ENCODE peak calls at places on chromosomes 16 and 17, in ten cellular contexts. Y, P, L, S, O, T, V, G, Z and I are unnamed samples.
A peak's percentile ranks its signal among the peaks of the same experiment; 100 is the strongest.

GRCh38 chr17:36849871-36850348 is 87.4 kb upstream of the LHX1 start:
- DNase-seq in Y (no peak), P (peak; percentile 56), L (no peak), S (no peak), O (peak; percentile 43), T (no peak), V (no peak), G (peak; percentile 78), Z (no peak), I (peak; percentile 45)

GRCh38 chr17:66715745-66716156 is 119.2 kb upstream of the CACNG5 start:
- DNase-seq in Y (peak; percentile 23), P (peak; percentile 72), L (no peak), S (peak; percentile 16), O (peak; percentile 80), T (peak; percentile 62), V (no peak), G (peak; percentile 86), Z (no peak), I (peak; percentile 66)

GRCh38 chr17:72502940-72503341 is 382.1 kb downstream of the SOX9 start:
- DNase-seq in Y (no peak), P (no peak), L (no peak), S (no peak), O (peak; percentile 58), T (no peak), V (no peak), G (peak; percentile 11), Z (no peak), I (no peak)

GRCh38 chr16:82979406-82980111 is 352.8 kb downstream of the CDH13 start:
- DNase-seq in Y (no peak), P (no peak), L (no peak), S (no peak), O (no peak), T (no peak), V (no peak), G (no peak), Z (no peak), I (no peak)

GRCh38 chr16:83626676-83627075 is 181.1 kb upstream of the HSBP1 start:
- DNase-seq in Y (no peak), P (no peak), L (no peak), S (no peak), O (no peak), T (peak; percentile 6), V (no peak), G (no peak), Z (no peak), I (no peak)

GRCh38 chr16:69240336-69240735 is 53.4 kb downstream of the SNTB2 start:
- DNase-seq in Y (no peak), P (no peak), L (no peak), S (peak; percentile 17), O (no peak), T (no peak), V (no peak), G (peak; percentile 29), Z (no peak), I (no peak)

GRCh38 chr17:68356520-68356919 is 65.2 kb downstream of the ARSG start:
- DNase-seq in Y (no peak), P (peak; percentile 58), L (no peak), S (no peak), O (no peak), T (no peak), V (no peak), G (peak; percentile 49), Z (no peak), I (peak; percentile 45)

GRCh38 chr17:44170499-44171201 is at the start of gene ASB16:
- DNase-seq in Y (no peak), P (no peak), L (peak; percentile 76), S (no peak), O (no peak), T (peak; percentile 72), V (no peak), G (peak; percentile 67), Z (peak; percentile 56), I (no peak)

GRCh38 chr17:55722742-55723487 is at the start of gene TMEM100:
- DNase-seq in Y (peak; percentile 45), P (no peak), L (peak; percentile 65), S (no peak), O (no peak), T (no peak), V (no peak), G (peak; percentile 92), Z (no peak), I (no peak)

GRCh38 chr16:87259431-87259830 is 57.8 kb downstream of the C16orf95 start:
- DNase-seq in Y (no peak), P (no peak), L (no peak), S (no peak), O (no peak), T (no peak), V (no peak), G (no peak), Z (no peak), I (no peak)

GRCh38 chr17:19343671-19344151 is 18.8 kb downstream of the B9D1 start:
- DNase-seq in Y (no peak), P (no peak), L (peak; percentile 66), S (no peak), O (peak; percentile 35), T (peak; percentile 41), V (no peak), G (no peak), Z (no peak), I (no peak)

GRCh38 chr17:45261577-45262515 is at the start of gene SPATA32:
- DNase-seq in Y (no peak), P (peak; percentile 89), L (peak; percentile 74), S (no peak), O (no peak), T (peak; percentile 82), V (no peak), G (peak; percentile 45), Z (peak; percentile 73), I (peak; percentile 85)

GRCh38 chr17:20243524-20243923 is 223.8 kb downstream of the LGALS9B start:
- DNase-seq in Y (no peak), P (no peak), L (no peak), S (no peak), O (no peak), T (no peak), V (no peak), G (peak; percentile 23), Z (no peak), I (no peak)

GRCh38 chr16:69112285-69113129 is 7.1 kb downstream of the HAS3 start:
- DNase-seq in Y (no peak), P (peak; percentile 81), L (peak; percentile 55), S (no peak), O (peak; percentile 66), T (peak; percentile 84), V (peak; percentile 31), G (peak; percentile 61), Z (peak; percentile 71), I (peak; percentile 78)

GRCh38 chr17:68011199-68011665 is 15.0 kb upstream of the C17orf58 start:
- DNase-seq in Y (no peak), P (peak; percentile 77), L (no peak), S (no peak), O (peak; percentile 71), T (peak; percentile 90), V (peak; percentile 41), G (no peak), Z (peak; percentile 63), I (peak; percentile 63)

GRCh38 chr17:78796134-78796900 is 14.2 kb upstream of the CYTH1 start:
- DNase-seq in Y (no peak), P (no peak), L (no peak), S (no peak), O (no peak), T (no peak), V (no peak), G (no peak), Z (peak; percentile 52), I (no peak)

GRCh38 chr17:78797213-78797612 is 15.1 kb upstream of the CYTH1 start:
- DNase-seq in Y (no peak), P (no peak), L (no peak), S (no peak), O (no peak), T (no peak), V (no peak), G (no peak), Z (no peak), I (no peak)

GRCh38 chr17:78797691-78798585 is 15.9 kb upstream of the CYTH1 start:
- DNase-seq in Y (no peak), P (no peak), L (no peak), S (no peak), O (no peak), T (no peak), V (no peak), G (no peak), Z (no peak), I (no peak)

GRCh38 chr17:78800132-78800931 is 18.3 kb upstream of the CYTH1 start:
- DNase-seq in Y (no peak), P (peak; percentile 27), L (no peak), S (no peak), O (no peak), T (no peak), V (no peak), G (no peak), Z (no peak), I (no peak)

GRCh38 chr17:78798695-78799559 is 16.9 kb upstream of the CYTH1 start:
- DNase-seq in Y (no peak), P (peak; percentile 69), L (no peak), S (no peak), O (peak; percentile 45), T (no peak), V (no peak), G (peak; percentile 47), Z (no peak), I (peak; percentile 66)
- TF ChIP-seq CTCF in Y (peak; percentile 32), P (peak; percentile 51), L (peak; percentile 24), S (peak; percentile 42), O (peak; percentile 52), T (peak; percentile 49), V (no peak), G (peak; percentile 60), Z (peak; percentile 42), I (peak; percentile 51)

DNA sequence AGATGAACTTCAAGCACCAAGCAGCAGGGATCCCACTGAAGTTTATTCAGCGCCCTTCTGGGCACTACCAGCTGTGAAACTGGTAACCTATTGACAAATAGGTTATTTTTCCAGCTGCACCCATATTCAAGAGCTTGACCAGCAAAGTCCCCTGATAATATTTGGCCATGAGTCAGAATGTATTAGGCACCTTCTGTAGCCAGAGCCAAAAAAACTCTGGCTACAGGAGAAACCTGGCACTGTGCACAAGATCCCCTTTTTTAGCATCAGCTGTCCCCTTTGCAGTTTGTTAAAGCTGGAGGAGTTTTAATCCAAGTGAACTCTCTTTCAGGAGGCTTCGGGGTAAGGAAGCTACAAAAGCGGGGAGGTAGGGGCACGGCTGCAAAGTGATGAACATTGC is 60.2 kb downstream of the GRIN2A start:
- DNase-seq in Y (no peak), P (no peak), L (no peak), S (no peak), O (no peak), T (no peak), V (no peak), G (no peak), Z (no peak), I (no peak)
- TF ChIP-seq CTCF in Y (no peak), P (no peak), L (no peak), S (no peak), O (no peak), T (no peak), V (no peak), G (no peak), Z (no peak), I (no peak)

GRCh38 chr16:50598936-50599361 is 50.8 kb downstream of the NKD1 start:
- DNase-seq in Y (no peak), P (no peak), L (no peak), S (no peak), O (no peak), T (no peak), V (no peak), G (no peak), Z (no peak), I (no peak)
- TF ChIP-seq CTCF in Y (no peak), P (no peak), L (no peak), S (no peak), O (no peak), T (no peak), V (no peak), G (no peak), Z (no peak), I (no peak)

GRCh38 chr17:61397086-61397842 is 2.4 kb upstream of the TBX2 start:
- DNase-seq in Y (no peak), P (no peak), L (peak; percentile 75), S (no peak), O (no peak), T (peak; percentile 75), V (no peak), G (no peak), Z (no peak), I (no peak)
- TF ChIP-seq CTCF in Y (peak; percentile 47), P (no peak), L (no peak), S (peak; percentile 25), O (no peak), T (no peak), V (no peak), G (peak; percentile 16), Z (no peak), I (no peak)